ENCODE peak calls at places on chromosomes 13 and 19, in six cellular contexts. R is fibroblast of lung, Y is EH, W is tibial artery, U is NCI-H1930, F is HFFc6. M is an unnamed sample.

GRCh38 chr19:17325881-17326594 is 8.6 kb downstream of the ANO8 start:
- DNase-seq in F (no peak), Y (no peak), W (peak; percentile 92), R (peak; percentile 36), U (no peak), M (no peak)

GRCh38 chr13:112079696-112080095 is 12.7 kb downstream of the SOX1 start:
- DNase-seq in W (peak; percentile 29), Y (no peak), F (no peak), R (peak; percentile 5), U (no peak), M (no peak)

GRCh38 chr19:35729021-35729420 is 11.2 kb downstream of the KMT2B start:
- DNase-seq in W (no peak), Y (no peak), U (no peak), F (no peak), R (no peak), M (no peak)

GRCh38 chr13:111252449-111253124 is 67.9 kb upstream of the TEX29 start:
- DNase-seq in F (peak; percentile 20), W (no peak), U (no peak), Y (peak; percentile 81), R (peak; percentile 45), M (no peak)

GRCh38 chr13:26538363-26539317 is 18.8 kb upstream of the WASF3 start:
- DNase-seq in Y (no peak), W (no peak), R (no peak), U (no peak), F (no peak), M (no peak)

GRCh38 chr13:102244617-102245227 is 157.1 kb downstream of the FGF14 start:
- DNase-seq in U (no peak), W (no peak), R (no peak), F (no peak), Y (no peak), M (no peak)

GRCh38 chr13:37656247-37656940 is 57.8 kb upstream of the POSTN start:
- DNase-seq in Y (peak; percentile 100), R (peak; percentile 99), W (no peak), F (peak; percentile 99), U (no peak), M (no peak)

GRCh38 chr19:43310221-43310620 is 40.9 kb upstream of the PSG9 start:
- DNase-seq in F (no peak), W (no peak), Y (peak; percentile 31), U (no peak), R (no peak), M (no peak)

GRCh38 chr19:801861-802496 is 4.7 kb downstream of the PTBP1 start:
- DNase-seq in U (no peak), W (no peak), F (no peak), R (peak; percentile 80), Y (peak; percentile 37), M (no peak)

GRCh38 chr19:1445932-1446712 is 3.8 kb upstream of the APC2 start:
- DNase-seq in U (peak; percentile 73), Y (no peak), W (no peak), F (no peak), R (no peak), M (peak; percentile 69)